ENCODE peak calls at places on chromosome 22, in four cellular contexts. One of them, this sample, is unnamed.

GRCh38 chr22:44403930-44404329 is 91.2 kb upstream of the SHISAL1 start:
- DNase-seq in HepG2: no peak
- DNase-seq in K562: no peak
- DNase-seq in GM12878: no peak
- DNase-seq in this sample: no peak

GRCh38 chr22:49347376-49347775 is 480.3 kb downstream of the BRD1 start:
- DNase-seq in K562: no peak
- DNase-seq in GM12878: no peak
- DNase-seq in HepG2: no peak
- DNase-seq in this sample: no peak

GRCh38 chr22:33811208-33811607 is 109.1 kb downstream of the LARGE1 start:
- DNase-seq in K562: no peak
- DNase-seq in HepG2: no peak
- DNase-seq in GM12878: no peak
- DNase-seq in this sample: no peak

GRCh38 chr22:48637231-48637630 is 1190.4 kb downstream of the BRD1 start:
- DNase-seq in GM12878: no peak
- DNase-seq in K562: no peak
- DNase-seq in HepG2: no peak
- DNase-seq in this sample: no peak

GRCh38 chr22:33553493-33553892 is 366.8 kb downstream of the LARGE1 start:
- DNase-seq in K562: no peak
- DNase-seq in GM12878: no peak
- DNase-seq in HepG2: no peak
- DNase-seq in this sample: no peak

GRCh38 chr22:21446128-21446826 is 20.9 kb upstream of the TMEM191C start:
- DNase-seq in GM12878: no peak
- DNase-seq in HepG2: no peak
- DNase-seq in K562: no peak
- DNase-seq in this sample: no peak

GRCh38 chr22:48960576-48960975 is 867.1 kb downstream of the BRD1 start:
- DNase-seq in HepG2: no peak
- DNase-seq in GM12878: no peak
- DNase-seq in K562: no peak
- DNase-seq in this sample: no peak

GRCh38 chr22:23786261-23786710 is 480 bp upstream of the SMARCB1 start:
- DNase-seq in GM12878: no peak
- DNase-seq in HepG2: no peak
- DNase-seq in K562: no peak
- DNase-seq in this sample: no peak

GRCh38 chr22:45551310-45552016 is 48.8 kb downstream of the FBLN1 start:
- DNase-seq in K562: no peak
- DNase-seq in GM12878: no peak
- DNase-seq in HepG2: no peak
- DNase-seq in this sample: no peak

DNA sequence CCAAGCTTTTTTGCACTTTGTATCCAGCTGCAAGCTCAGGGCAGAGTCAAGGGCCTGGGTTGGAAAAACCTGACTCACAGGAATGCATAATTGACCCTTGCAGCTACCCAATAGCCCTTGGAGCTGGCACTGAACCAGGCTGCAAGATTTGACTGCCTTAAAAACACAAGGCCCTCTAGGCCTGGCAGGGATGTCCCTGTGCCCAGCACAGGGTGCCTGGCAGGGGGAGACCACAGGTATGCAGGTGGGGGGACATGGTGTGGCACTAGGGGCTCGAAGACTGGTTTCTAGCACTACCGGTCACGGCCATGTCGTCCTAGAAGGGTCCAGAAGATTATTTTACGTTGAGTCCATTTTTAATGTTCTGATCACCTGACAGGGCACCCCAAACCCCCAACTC is 30.2 kb downstream of the SBF1 start:
- DNase-seq in GM12878: no peak
- DNase-seq in K562: no peak
- DNase-seq in HepG2: no peak
- DNase-seq in this sample: no peak
- TF ChIP-seq TARDBP in GM12878: no peak
- TF ChIP-seq TARDBP in K562: no peak
- TF ChIP-seq TARDBP in HepG2: no peak
- TF ChIP-seq TARDBP in this sample: no peak

GRCh38 chr22:47101321-47101885 is 339.0 kb downstream of the TBC1D22A start:
- DNase-seq in K562: no peak
- DNase-seq in HepG2: no peak
- DNase-seq in GM12878: no peak
- DNase-seq in this sample: no peak

GRCh38 chr22:47102081-47102480 is 339.6 kb downstream of the TBC1D22A start:
- DNase-seq in GM12878: no peak
- DNase-seq in HepG2: no peak
- DNase-seq in K562: no peak
- DNase-seq in this sample: no peak

GRCh38 chr22:47100646-47101045 is 338.2 kb downstream of the TBC1D22A start:
- DNase-seq in K562: no peak
- DNase-seq in HepG2: no peak
- DNase-seq in GM12878: no peak
- DNase-seq in this sample: no peak

GRCh38 chr22:47105085-47105484 is 342.6 kb downstream of the TBC1D22A start:
- DNase-seq in HepG2: no peak
- DNase-seq in K562: no peak
- DNase-seq in GM12878: no peak
- DNase-seq in this sample: no peak

DNA sequence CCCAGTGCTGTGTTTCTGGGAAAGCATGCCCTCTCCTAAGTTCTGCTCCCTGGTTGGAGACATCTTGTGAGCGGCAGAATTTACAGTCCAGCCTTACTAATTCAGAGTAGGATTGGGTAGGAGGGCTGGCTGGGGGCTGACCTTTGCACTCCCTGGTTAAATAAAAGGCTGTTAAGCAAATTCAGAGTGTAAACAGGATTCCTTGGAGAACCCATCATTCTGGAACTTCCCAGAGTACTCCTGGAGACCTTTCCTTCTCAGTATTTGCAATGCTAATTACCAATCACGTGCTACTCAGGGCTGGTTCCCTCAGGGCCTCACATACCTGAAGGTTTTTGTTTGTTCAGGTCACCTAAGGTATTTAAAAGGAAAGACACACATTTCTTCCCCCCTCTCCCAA is 340.2 kb downstream of the TBC1D22A start:
- DNase-seq in GM12878: no peak
- DNase-seq in HepG2: peak; percentile 59
- DNase-seq in K562: no peak
- DNase-seq in this sample: no peak
- TF ChIP-seq FOXM1 in GM12878: no peak
- TF ChIP-seq FOXM1 in HepG2: no peak
- TF ChIP-seq FOXM1 in K562: no peak
- TF ChIP-seq FOXM1 in this sample: no peak

DNA sequence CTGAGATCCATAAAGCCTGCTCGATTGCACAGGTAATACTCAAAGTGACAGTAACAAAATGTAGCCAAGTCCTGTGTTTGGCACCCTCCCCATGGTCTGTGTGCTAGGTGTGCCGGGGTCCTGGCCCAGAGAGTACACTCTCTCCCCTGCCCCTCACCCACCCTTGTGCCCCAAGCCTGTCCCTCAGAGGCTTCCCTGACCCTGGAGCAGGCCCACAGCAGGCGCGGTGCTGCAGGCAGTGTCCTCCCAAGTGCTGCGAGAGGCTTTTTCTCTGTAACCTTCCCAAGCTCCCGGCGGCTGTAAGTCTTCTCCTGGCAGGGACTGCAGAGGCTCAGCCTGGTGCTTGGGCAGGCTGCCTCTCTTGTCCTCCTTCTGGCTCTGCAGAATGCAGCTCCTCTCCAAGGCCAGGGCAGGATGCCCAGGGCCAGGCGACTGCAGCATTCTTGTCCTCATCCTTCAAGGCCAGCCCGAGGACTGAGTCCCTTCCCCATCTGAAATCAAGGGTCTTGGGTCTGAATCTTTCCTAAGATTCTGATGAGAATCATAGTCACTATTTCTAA is 15.9 kb downstream of the RFPL1 start:
- DNase-seq in GM12878: no peak
- DNase-seq in K562: no peak
- DNase-seq in HepG2: no peak
- DNase-seq in this sample: no peak
- TF ChIP-seq TARDBP in GM12878: no peak
- TF ChIP-seq TARDBP in K562: no peak
- TF ChIP-seq TARDBP in HepG2: no peak
- TF ChIP-seq TARDBP in this sample: no peak

GRCh38 chr22:19352766-19353165 is 61.2 kb upstream of the CLTCL1 start:
- DNase-seq in K562: no peak
- DNase-seq in GM12878: no peak
- DNase-seq in HepG2: no peak
- DNase-seq in this sample: no peak

GRCh38 chr22:19355413-19356157 is 64.1 kb upstream of the CLTCL1 start:
- DNase-seq in HepG2: no peak
- DNase-seq in K562: no peak
- DNase-seq in GM12878: no peak
- DNase-seq in this sample: no peak

GRCh38 chr22:19352217-19352616 is 60.7 kb upstream of the CLTCL1 start:
- DNase-seq in HepG2: no peak
- DNase-seq in K562: no peak
- DNase-seq in GM12878: no peak
- DNase-seq in this sample: no peak

GRCh38 chr22:19353363-19354131 is 62.0 kb upstream of the CLTCL1 start:
- DNase-seq in HepG2: no peak
- DNase-seq in GM12878: no peak
- DNase-seq in K562: no peak
- DNase-seq in this sample: peak; percentile 5

DNA sequence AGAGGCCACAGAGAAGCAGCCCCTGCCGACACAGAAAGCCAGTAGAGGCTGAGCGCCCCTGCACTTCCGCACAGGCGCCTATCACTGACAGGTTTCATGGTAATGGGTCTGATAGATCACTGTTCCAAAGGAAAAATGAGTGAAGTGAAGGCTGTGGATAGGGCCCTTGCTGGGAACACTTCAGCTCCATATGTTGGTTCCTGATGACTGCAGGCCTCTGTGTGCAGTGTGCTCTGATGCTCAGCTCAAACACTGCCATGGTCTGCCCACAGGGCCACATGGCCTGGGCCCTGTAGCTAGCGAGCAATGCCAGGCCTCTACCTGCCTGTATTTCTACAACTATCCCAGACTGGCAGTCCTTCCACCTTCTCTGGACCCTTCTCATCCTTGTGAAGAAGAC is 62.7 kb upstream of the CLTCL1 start:
- DNase-seq in HepG2: no peak
- DNase-seq in GM12878: no peak
- DNase-seq in K562: no peak
- DNase-seq in this sample: no peak
- TF ChIP-seq FOXM1 in HepG2: no peak
- TF ChIP-seq FOXM1 in GM12878: no peak
- TF ChIP-seq FOXM1 in K562: no peak
- TF ChIP-seq FOXM1 in this sample: no peak

DNA sequence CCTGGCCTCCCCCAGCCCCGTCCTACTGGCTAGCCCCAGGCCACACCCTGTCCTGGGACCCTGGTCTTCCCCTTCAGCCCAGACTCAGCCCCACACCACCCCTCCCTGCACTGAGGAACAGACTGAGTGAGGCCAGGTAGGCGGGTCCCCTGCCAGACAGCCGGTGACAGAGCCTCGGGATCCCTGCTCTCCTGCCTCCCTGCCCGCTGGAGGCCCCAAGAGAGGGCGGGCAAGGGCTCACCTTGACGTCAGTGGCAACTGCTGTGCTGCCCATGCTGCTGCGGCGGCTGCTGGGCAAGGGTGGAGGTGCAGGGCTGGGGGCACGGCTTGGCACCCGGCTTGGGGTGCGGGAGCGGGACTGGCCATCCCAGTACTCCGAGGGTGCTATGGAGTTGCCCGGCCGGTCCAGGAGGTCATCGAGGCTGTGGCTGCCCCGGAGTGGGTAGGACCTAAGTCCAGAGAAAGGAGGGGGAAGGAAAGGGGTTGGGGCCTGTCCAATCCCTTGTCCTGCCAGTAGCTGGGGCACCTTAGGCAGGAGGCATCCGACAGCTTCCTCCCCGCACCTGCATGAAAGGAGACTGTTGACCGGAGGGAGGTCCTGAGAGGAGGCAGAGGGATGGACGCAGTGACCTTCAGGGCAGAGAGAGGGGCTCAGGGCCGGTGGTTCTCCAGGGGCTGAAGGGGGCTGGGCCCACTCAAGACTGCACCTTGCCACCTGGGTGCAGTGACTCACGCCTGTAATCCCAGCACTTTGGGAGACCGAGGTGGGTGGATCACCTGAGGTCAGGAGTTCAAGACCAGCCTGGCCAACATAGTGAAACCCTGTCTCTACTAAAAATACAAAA is 2.2 kb upstream of the SLC16A8 start:
- DNase-seq in K562: peak; percentile 32
- DNase-seq in GM12878: no peak
- DNase-seq in HepG2: no peak
- DNase-seq in this sample: no peak
- TF ChIP-seq TARDBP in K562: no peak
- TF ChIP-seq TARDBP in GM12878: no peak
- TF ChIP-seq TARDBP in HepG2: no peak
- TF ChIP-seq TARDBP in this sample: no peak

GRCh38 chr22:40526960-40527359 is 109.6 kb downstream of the MRTFA start:
- DNase-seq in GM12878: no peak
- DNase-seq in K562: no peak
- DNase-seq in HepG2: no peak
- DNase-seq in this sample: no peak

GRCh38 chr22:40520562-40520961 is 116.0 kb downstream of the MRTFA start:
- DNase-seq in HepG2: no peak
- DNase-seq in GM12878: no peak
- DNase-seq in K562: no peak
- DNase-seq in this sample: no peak

GRCh38 chr22:40521046-40521445 is 115.5 kb downstream of the MRTFA start:
- DNase-seq in HepG2: no peak
- DNase-seq in K562: no peak
- DNase-seq in GM12878: no peak
- DNase-seq in this sample: no peak

GRCh38 chr22:40525250-40525884 is 111.2 kb downstream of the MRTFA start:
- DNase-seq in K562: peak; percentile 26
- DNase-seq in HepG2: peak; percentile 31
- DNase-seq in GM12878: no peak
- DNase-seq in this sample: no peak

GRCh38 chr22:40524392-40525249 is 111.9 kb downstream of the MRTFA start:
- DNase-seq in K562: peak; percentile 15
- DNase-seq in HepG2: peak; percentile 19
- DNase-seq in GM12878: no peak
- DNase-seq in this sample: no peak
- TF ChIP-seq FOXM1 in K562: no peak
- TF ChIP-seq FOXM1 in HepG2: no peak
- TF ChIP-seq FOXM1 in GM12878: no peak
- TF ChIP-seq FOXM1 in this sample: no peak